ENCODE peak calls at places on chromosomes 7 and 10, in six cellular contexts. E, O, N, D, I and K are unnamed samples.
A peak's percentile ranks its signal among the peaks of the same experiment; 100 is the strongest.

GRCh38 chr10:75935650-75936400 is 504.4 kb downstream of the LRMDA start:
- DNase-seq in E (no peak), O (no peak), N (no peak), D (no peak), I (no peak), K (no peak)

GRCh38 chr7:127396184-127396583 is 3.7 kb upstream of the ZNF800 start:
- DNase-seq in E (no peak), O (no peak), N (no peak), D (no peak), I (no peak), K (no peak)

GRCh38 chr10:69452676-69453415 is 1.6 kb downstream of the TSPAN15 start:
- DNase-seq in E (no peak), O (no peak), N (no peak), D (no peak), I (no peak), K (no peak)

GRCh38 chr10:31749293-31749692 is 179.3 kb downstream of the ARHGAP12 start:
- DNase-seq in E (no peak), O (no peak), N (no peak), D (no peak), I (no peak), K (no peak)

GRCh38 chr7:69892790-69893189 is 294.5 kb downstream of the AUTS2 start:
- DNase-seq in E (no peak), O (no peak), N (no peak), D (no peak), I (no peak), K (no peak)

GRCh38 chr7:30478349-30479228 is at the start of gene NOD1:
- DNase-seq in E (peak; percentile 84), O (peak; percentile 66), N (no peak), D (no peak), I (peak; percentile 65), K (no peak)

GRCh38 chr7:21084286-21084685 is 297.6 kb upstream of the SP8 start:
- DNase-seq in E (no peak), O (no peak), N (no peak), D (no peak), I (no peak), K (no peak)

GRCh38 chr10:36048236-36048635 is 406.1 kb upstream of the FZD8 start:
- DNase-seq in E (no peak), O (no peak), N (no peak), D (no peak), I (no peak), K (peak; percentile 9)

GRCh38 chr7:4077980-4078379 is 604.1 kb upstream of the FOXK1 start:
- DNase-seq in E (no peak), O (no peak), N (peak; percentile 66), D (no peak), I (no peak), K (no peak)

GRCh38 chr10:128144547-128144946 is 18.3 kb upstream of the MKI67 start:
- DNase-seq in E (no peak), O (no peak), N (no peak), D (no peak), I (no peak), K (no peak)

GRCh38 chr7:15555385-15555859 is 6.4 kb downstream of the AGMO start:
- DNase-seq in E (no peak), O (no peak), N (no peak), D (no peak), I (no peak), K (no peak)

GRCh38 chr10:132615346-132616169 is 78.0 kb downstream of the INPP5A start:
- DNase-seq in E (no peak), O (no peak), N (no peak), D (no peak), I (no peak), K (no peak)

GRCh38 chr10:75210193-75211006 is at the start of gene VDAC2:
- DNase-seq in E (peak; percentile 91), O (peak; percentile 86), N (peak; percentile 96), D (peak; percentile 50), I (peak; percentile 93), K (no peak)

GRCh38 chr10:33335550-33335799 is 1.0 kb upstream of the NRP1 start:
- DNase-seq in E (no peak), O (no peak), N (no peak), D (no peak), I (no peak), K (no peak)

GRCh38 chr10:48364659-48365405 is 58.4 kb downstream of the MAPK8 start:
- DNase-seq in E (no peak), O (no peak), N (no peak), D (no peak), I (no peak), K (peak; percentile 54)

GRCh38 chr7:158473238-158473637 is 114.4 kb downstream of the PTPRN2 start:
- DNase-seq in E (no peak), O (no peak), N (no peak), D (no peak), I (no peak), K (no peak)

GRCh38 chr7:22990588-22990949 is 23.4 kb downstream of the HYCC1 start:
- DNase-seq in E (no peak), O (no peak), N (no peak), D (peak; percentile 40), I (no peak), K (no peak)

GRCh38 chr7:111990597-111990996 is 215.6 kb downstream of the DOCK4 start:
- DNase-seq in E (no peak), O (no peak), N (no peak), D (no peak), I (no peak), K (no peak)

GRCh38 chr7:111982804-111983203 is 223.4 kb downstream of the DOCK4 start:
- DNase-seq in E (no peak), O (no peak), N (no peak), D (no peak), I (no peak), K (no peak)

GRCh38 chr7:111986601-111987000 is 219.6 kb downstream of the DOCK4 start:
- DNase-seq in E (no peak), O (no peak), N (no peak), D (no peak), I (no peak), K (no peak)

GRCh38 chr7:111985802-111986201 is 220.4 kb downstream of the DOCK4 start:
- DNase-seq in E (no peak), O (no peak), N (no peak), D (no peak), I (no peak), K (no peak)

DNA sequence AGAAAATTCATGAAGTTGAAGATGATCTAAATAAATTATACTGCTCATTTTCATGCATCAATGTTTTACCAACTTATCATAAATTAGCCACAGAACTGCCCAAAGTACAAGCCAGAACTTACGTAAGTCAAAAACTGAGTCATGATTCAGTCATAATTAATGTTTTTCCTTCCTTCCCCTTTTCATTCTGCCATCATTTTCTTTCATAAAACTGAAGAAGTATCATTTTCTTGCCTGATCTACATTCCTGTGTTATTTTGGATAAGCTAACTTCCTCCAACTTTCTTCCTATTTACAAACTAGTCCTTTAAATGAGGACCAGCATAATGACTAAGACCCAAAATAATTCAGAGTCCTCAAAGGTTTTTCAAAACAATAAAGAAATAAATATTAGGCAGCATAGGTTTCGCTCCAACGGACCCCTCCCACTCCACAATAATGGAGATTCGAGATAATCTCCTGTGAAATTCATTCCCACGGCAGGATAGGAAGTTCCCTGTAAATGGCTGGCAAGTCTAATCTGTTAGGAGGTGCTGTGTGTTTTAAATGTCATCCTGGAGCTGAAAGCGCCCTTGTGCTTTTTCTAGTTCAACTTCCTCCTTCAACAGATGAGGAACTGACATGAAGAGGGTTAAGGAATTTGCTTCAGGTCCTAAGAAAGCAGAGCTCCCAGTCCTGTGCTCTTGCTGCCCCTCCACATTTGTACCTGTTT is 218.9 kb downstream of the DOCK4 start:
- DNase-seq in E (no peak), O (no peak), N (no peak), D (no peak), I (no peak), K (no peak)
- H3K4me3 ChIP-seq in E (no peak overlapping the region), O (no peak overlapping the region), N (no peak overlapping the region), D (no peak overlapping the region), I (no peak overlapping the region), K (no peak overlapping the region)

DNA sequence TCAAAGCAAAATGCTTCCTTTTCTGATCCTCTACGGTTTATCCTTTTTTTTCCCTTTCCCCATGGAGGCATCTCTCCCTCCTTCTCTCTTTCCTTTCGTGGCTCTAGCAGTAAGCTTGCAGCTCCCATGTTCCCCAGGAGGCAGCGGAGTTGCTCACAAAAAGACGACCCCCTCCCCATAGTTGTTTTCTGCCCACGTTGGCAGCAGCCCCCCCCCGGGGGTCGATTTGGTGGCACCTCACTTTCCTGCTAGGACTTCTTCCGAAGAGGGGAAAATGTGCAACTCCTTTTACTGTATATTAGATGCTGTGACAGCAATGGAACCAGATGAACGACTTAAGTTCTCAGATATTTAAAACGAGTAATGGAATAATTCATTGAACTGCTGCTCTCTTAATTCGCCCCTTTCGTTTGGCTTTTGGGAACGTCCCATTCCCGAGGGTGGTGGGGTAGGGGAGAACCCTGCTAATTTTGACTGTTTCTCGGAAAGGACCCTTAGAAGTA is 832 bp downstream of the CAPZA2 start:
- DNase-seq in E (peak; percentile 28), O (no peak), N (no peak), D (no peak), I (no peak), K (peak; percentile 5)
- TF ChIP-seq CTCF in E (no peak), O (no peak), N (peak; percentile 8), D (no peak), I (no peak), K (no peak)

DNA sequence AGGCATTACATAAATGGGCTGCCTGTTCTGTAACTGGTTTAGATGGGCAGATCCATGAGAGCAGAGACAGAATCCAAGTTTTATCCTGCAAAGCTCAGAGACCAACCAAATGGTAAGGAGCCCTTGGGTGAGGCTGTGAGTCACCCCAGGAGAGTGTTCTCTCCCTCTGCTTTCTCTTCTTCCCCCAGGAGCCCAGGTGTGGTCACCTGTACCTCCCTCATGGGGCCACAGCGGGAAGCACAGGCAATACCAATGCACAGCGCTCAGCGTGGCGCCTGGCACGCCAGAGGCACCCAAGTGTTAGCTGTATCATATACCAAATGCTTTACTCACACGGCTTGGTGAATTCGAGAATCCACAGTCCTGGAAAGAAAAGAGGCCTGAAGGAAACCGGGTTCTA is 39.4 kb downstream of the CTBP2 start:
- DNase-seq in E (no peak), O (no peak), N (no peak), D (no peak), I (no peak), K (no peak)
- H3K4me3 ChIP-seq in E (no peak overlapping the region), O (no peak overlapping the region), N (no peak overlapping the region), D (no peak overlapping the region), I (no peak overlapping the region), K (no peak overlapping the region)

DNA sequence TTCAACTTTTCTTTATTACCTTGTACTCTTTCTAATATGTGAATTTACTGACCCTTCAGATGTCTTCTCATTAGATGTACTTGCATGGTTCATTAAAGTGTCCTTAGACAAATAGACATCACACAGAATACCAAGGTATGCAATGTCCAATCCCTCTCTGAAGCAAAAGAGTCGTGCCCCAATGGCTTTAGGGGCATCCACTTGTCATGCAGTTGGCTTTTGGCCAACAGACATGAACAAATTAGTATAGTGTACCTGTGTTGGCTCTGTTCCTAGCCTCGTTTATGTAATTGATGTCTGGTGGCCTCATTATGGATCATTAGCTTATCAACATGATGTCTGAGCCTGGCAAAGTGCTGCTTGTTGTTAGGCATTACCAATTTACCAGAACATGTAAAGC is 44.4 kb upstream of the FOXP2 start:
- DNase-seq in E (no peak), O (no peak), N (no peak), D (no peak), I (no peak), K (no peak)
- TF ChIP-seq CTCF in E (no peak), O (no peak), N (no peak), D (no peak), I (no peak), K (no peak)

DNA sequence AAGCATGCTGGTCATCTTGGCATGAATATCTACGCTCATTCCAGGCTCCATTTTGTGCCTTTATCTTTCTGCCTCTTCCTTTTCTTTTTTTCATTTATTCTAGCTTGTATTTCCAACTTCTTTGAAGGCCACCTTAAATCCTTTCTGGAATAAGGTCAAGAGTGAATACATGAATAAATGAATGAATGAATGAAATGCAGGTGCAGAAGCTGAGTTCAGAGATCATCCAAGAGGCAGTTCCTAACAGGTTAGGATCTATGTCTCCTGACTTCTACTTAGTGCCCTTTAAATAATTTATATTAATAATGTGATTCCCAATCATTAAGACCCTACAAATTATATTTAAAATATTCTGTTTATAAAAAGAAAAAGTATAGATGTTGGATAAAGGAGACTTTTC is 125.9 kb downstream of the PIP4K2A start:
- DNase-seq in E (no peak), O (no peak), N (no peak), D (no peak), I (no peak), K (no peak)
- H3K4me3 ChIP-seq in E (no peak overlapping the region), O (no peak overlapping the region), N (no peak overlapping the region), D (no peak overlapping the region), I (no peak overlapping the region), K (no peak overlapping the region)